ENCODE peak calls at places on chromosome 15, in four cellular contexts. E is A549, O is esophagus muscularis mucosa, G is transverse colon. K is an unnamed sample.

GRCh38 chr15:42035362-42035761 is 14.5 kb upstream of the PLA2G4E start:
- DNase-seq in G (peak), E (no peak), O (no peak), K (no peak)

GRCh38 chr15:101710806-101711205 is 13.5 kb downstream of the TARS3 start:
- DNase-seq in O (peak), E (no peak), G (no peak), K (no peak)

GRCh38 chr15:71599404-71600225 is 210.7 kb upstream of the NR2E3 start:
- DNase-seq in E (no peak), G (no peak), O (peak), K (peak)

GRCh38 chr15:62469478-62469873 is 304.4 kb upstream of the C2CD4B start:
- DNase-seq in O (no peak), G (no peak), E (no peak), K (no peak)

GRCh38 chr15:80508783-80509182 is 104.6 kb downstream of the ARNT2 start:
- DNase-seq in E (no peak), G (no peak), O (peak), K (no peak)

GRCh38 chr15:88745696-88746095 is 57.5 kb upstream of the ACAN start:
- DNase-seq in E (no peak), G (no peak), O (no peak), K (no peak)

GRCh38 chr15:92541197-92542190 is 114.1 kb downstream of the FAM174B start:
- DNase-seq in E (no peak), O (no peak), G (no peak), K (no peak)

GRCh38 chr15:99434506-99435137 is 131.2 kb upstream of the MEF2A start:
- DNase-seq in O (no peak), E (no peak), G (no peak), K (peak)

GRCh38 chr15:74775132-74775562 is 6.7 kb upstream of the CSK start:
- DNase-seq in G (no peak), E (no peak), O (no peak), K (no peak)

GRCh38 chr15:90449206-90449735 is 61.2 kb downstream of the IQGAP1 start:
- DNase-seq in E (no peak), G (no peak), O (no peak), K (no peak)

GRCh38 chr15:93985925-93986324 is 245.4 kb upstream of the MCTP2 start:
- DNase-seq in O (no peak), E (no peak), G (no peak), K (no peak)

GRCh38 chr15:62895905-62896316 is 146.6 kb upstream of the TPM1 start:
- DNase-seq in O (no peak), G (no peak), E (peak), K (no peak)

GRCh38 chr15:68143785-68144184 is 61.3 kb downstream of the CALML4 start:
- DNase-seq in E (no peak), O (no peak), G (no peak), K (no peak)
- TF ChIP-seq CTCF in E (no peak), O (no peak), G (no peak), K (no peak)

DNA sequence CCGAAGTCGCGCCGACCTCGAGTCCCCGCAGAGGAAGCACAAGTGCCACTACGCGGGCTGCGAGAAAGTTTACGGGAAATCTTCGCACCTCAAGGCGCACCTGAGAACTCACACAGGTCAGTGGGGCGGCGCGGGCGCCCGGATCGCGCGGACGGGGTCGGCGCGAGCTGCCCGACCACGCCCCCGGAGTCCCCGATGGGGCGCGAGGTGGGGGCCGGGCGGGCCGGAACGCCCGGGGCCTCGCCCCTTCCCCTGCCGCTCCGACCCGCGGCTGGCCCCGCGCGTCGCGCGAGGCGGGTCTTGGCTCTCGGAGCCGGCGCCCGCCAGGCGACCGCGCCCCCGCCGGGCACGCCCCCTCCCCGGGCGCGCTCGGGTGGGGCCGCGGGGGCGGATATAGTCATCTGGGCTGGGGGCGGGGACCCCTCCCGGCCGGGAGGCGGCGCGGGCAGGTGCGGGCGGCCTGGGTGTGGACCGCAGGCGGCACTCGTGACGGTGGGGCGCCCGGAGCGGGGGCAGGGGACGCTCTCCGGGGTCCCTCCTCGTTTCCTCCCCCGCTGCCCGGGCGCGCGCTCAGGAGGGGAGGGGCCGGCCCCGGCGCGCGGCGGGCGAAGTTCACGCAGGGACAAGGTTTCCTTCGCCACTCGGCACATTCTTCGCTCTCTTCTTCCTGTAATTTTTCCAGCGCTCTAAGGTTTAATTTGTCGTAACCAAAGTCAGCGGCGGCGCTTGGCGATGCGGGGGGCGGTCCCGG is 1.2 kb downstream of the KLF13 start:
- DNase-seq in E (peak), G (peak), O (no peak), K (peak)
- TF ChIP-seq POLR2A in E (no peak), G (peak), O (peak), K (no peak)

GRCh38 chr15:70100495-70101331 is 3.0 kb upstream of the TLE3 start:
- DNase-seq in E (peak), G (peak), O (no peak), K (peak)
- H3K4me3 ChIP-seq in E (peak), G (peak), O (peak), K (peak)

GRCh38 chr15:57152666-57153065 is 223.6 kb upstream of the CGNL1 start:
- DNase-seq in E (no peak), O (no peak), G (no peak), K (no peak)
- TF ChIP-seq CTCF in E (no peak), O (no peak), G (no peak), K (no peak)

DNA sequence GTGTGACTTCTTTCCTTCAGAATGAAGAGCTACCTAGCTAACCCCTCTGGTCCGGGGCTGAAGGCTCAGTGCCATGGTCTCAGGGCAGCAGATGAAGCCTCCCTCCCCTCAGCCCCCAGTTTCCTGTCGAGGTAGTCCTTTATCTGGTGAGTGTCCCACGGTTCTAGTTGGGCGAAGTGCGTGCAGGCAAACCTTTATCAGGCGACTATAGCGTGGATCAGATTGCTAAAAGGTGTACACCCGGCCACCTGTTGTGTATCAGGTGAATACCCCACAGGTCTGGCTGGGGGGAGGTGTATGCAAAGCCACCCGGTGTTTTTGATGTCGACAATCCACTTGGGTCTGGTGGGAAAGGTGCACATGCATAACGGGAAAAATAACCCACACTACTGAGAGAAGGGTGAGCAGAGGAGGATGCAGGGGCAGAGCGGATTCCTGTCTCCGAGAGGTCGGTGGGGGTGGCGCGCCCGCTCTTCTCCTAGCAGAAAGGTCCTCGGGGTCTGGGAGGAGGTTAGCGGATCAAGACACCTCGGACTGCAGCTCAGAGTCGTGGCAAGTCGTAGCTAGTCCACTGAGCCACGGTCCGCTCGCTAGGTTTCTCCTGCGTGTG is 529 bp downstream of the SLC12A6 start:
- DNase-seq in G (peak), E (no peak), O (no peak), K (no peak)
- TF ChIP-seq POLR2A in G (no peak), E (no peak), O (no peak), K (no peak)

GRCh38 chr15:35934383-35935049 is 388.6 kb upstream of the DPH6 start:
- DNase-seq in E (no peak), O (no peak), G (no peak), K (no peak)

GRCh38 chr15:35932541-35932940 is 386.6 kb upstream of the DPH6 start:
- DNase-seq in G (no peak), O (no peak), E (no peak), K (no peak)

GRCh38 chr15:35929740-35930444 is 383.9 kb upstream of the DPH6 start:
- DNase-seq in E (no peak), O (no peak), G (no peak), K (no peak)

GRCh38 chr15:35933531-35933930 is 387.6 kb upstream of the DPH6 start:
- DNase-seq in E (no peak), G (no peak), O (no peak), K (no peak)

GRCh38 chr15:35931942-35932341 is 386.0 kb upstream of the DPH6 start:
- DNase-seq in O (no peak), G (no peak), E (no peak), K (no peak)
- H3K4me3 ChIP-seq in O (no peak), G (no peak), E (no peak), K (no peak)

GRCh38 chr15:79065744-79066376 is 24.7 kb downstream of the RASGRF1 start:
- DNase-seq in E (no peak), O (no peak), G (no peak), K (no peak)
- TF ChIP-seq CTCF in E (no peak), O (no peak), G (no peak), K (no peak)

GRCh38 chr15:73682597-73683090 is 1.5 kb upstream of the CD276 start:
- DNase-seq in E (no peak), O (no peak), G (no peak), K (no peak)

GRCh38 chr15:73685561-73685960 is 1.4 kb downstream of the CD276 start:
- DNase-seq in O (no peak), G (no peak), E (no peak), K (no peak)

GRCh38 chr15:73683257-73683623 is 943 bp upstream of the CD276 start:
- DNase-seq in G (no peak), O (no peak), E (no peak), K (no peak)

GRCh38 chr15:73681856-73682596 is 2.2 kb upstream of the CD276 start:
- DNase-seq in O (no peak), E (no peak), G (no peak), K (no peak)

DNA sequence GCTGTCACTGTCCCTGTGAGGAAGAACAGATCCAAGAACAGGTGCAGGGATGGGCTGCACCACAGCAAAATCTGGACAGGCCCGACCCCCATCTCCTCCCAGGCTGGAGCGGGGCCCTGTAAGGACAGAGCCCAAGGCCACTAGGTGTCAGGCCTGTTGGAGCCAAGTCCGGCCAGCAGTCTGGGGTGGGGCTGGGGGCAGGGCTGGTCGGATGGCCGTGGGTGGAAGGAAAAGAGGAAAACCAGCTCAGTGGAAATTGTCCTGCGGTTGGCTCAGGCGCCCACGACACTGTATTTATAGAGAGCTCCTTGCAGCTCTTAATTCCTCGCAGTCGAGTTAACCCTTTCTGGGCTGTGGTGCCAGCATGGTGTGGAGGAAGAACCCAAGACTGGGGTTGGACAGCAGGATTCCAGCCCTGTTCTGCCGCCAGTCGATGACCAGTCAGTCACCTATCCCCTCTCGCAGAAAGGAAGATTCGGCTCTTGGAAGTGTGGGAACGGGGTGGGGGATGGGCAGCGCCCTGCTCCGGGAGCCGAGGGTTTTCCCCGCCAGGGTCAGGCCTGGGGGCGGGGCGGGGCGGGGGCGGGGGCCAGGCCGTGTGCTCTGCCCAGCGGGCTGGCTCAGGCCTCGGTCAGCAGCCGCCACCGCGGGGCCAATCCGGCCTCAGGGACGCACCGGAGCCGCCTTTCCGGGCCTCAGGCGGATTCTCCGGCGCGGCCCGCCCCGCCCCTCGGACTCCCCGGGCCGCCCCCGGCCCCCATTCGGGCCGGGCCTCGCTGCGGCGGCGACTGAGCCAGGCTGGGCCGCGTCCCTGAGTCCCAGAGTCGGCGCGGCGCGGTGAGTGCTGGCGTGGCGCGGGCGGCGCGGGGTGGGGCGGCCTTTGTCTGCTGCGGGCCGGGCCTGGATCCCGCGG is at the start of gene CD276:
- DNase-seq in G (peak), O (no peak), E (peak), K (peak)
- TF ChIP-seq POLR2A in G (no peak), O (no peak), E (peak), K (no peak)

DNA sequence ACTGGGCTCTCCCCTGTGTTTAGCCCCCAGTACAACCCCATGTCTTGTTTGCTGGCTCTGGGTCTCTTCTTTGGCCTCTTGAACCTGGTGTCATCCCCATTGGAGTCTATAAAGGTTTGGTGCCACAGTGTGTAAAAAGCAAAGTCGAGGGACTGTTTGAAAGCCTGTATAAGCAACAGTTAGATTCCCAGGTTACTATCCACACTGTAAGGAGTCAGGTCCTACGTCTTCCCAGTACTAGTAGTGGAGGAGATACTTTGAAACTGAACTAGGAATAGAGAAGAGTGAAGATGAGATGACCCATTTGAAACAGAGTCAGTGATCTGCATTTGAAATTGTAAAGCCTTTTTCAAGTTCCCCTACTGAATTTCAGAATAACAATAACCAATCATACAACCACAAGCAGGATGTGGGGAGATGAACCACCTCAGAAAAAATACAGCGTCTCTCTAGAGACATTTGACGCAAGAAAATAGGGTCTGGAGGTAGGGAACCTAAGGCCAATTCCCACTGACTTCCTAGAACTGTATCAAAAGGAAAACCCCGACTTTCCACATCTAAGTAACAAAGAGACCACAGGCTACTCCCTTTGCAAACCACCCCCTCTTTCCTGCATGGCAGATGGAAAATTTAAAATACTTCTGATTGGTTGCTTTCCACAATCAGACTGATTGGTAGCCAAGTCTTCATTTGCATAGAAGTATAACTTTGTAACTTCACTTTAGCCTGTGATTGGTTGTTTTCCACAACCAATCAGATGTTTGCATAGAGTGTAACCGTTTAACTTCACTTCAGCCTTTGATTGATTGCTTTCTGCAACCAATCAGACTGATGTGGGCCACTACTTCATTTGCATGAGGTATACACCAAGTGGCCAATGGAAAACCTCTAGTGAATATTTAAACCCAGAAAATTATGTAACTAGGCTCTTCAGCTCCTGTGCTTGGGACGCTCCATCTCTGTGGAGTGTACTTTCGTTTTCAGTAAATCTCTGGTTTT is 49.9 kb upstream of the NEDD4 start:
- DNase-seq in G (no peak), O (no peak), E (no peak), K (no peak)
- H3K4me3 ChIP-seq in G (no peak), O (no peak), E (no peak), K (no peak)

GRCh38 chr15:66356359-66357236 is at the start of gene TIPIN:
- DNase-seq in O (peak), E (peak), G (peak), K (peak)
- TF ChIP-seq CTCF in O (no peak), E (no peak), G (no peak), K (no peak)